ENCODE peak calls at places on chromosomes 4 and X, in five cellular contexts. One of them, this sample, is unnamed.

GRCh38 chrX:15073313-15073712 is 196.6 kb downstream of the ASB9 start:
- DNase-seq in right atrium auricular region: no peak
- DNase-seq in esophagus squamous epithelium: no peak
- DNase-seq in BE2C: peak; percentile 28
- DNase-seq in body of pancreas: no peak
- DNase-seq in this sample: no peak

GRCh38 chr4:138707746-138708145 is 307.8 kb upstream of the NOCT start:
- DNase-seq in right atrium auricular region: no peak
- DNase-seq in esophagus squamous epithelium: no peak
- DNase-seq in BE2C: no peak
- DNase-seq in body of pancreas: no peak
- DNase-seq in this sample: no peak

GRCh38 chr4:35516102-35516501 is 728.2 kb downstream of the ARAP2 start:
- DNase-seq in right atrium auricular region: no peak
- DNase-seq in esophagus squamous epithelium: no peak
- DNase-seq in BE2C: no peak
- DNase-seq in body of pancreas: no peak
- DNase-seq in this sample: no peak

GRCh38 chrX:135625995-135626394 is 87.4 kb upstream of the CT45A1 start:
- DNase-seq in right atrium auricular region: no peak
- DNase-seq in esophagus squamous epithelium: no peak
- DNase-seq in BE2C: peak; percentile 10
- DNase-seq in body of pancreas: no peak
- DNase-seq in this sample: peak; percentile 4

GRCh38 chrX:124347242-124347641 is 879 bp downstream of the SH2D1A start:
- DNase-seq in right atrium auricular region: no peak
- DNase-seq in esophagus squamous epithelium: no peak
- DNase-seq in BE2C: no peak
- DNase-seq in body of pancreas: no peak
- DNase-seq in this sample: peak; percentile 44

GRCh38 chr4:123871351-123871750 is 474.8 kb downstream of the SPRY1 start:
- DNase-seq in right atrium auricular region: no peak
- DNase-seq in esophagus squamous epithelium: no peak
- DNase-seq in BE2C: no peak
- DNase-seq in body of pancreas: no peak
- DNase-seq in this sample: no peak

GRCh38 chrX:352181-352580 is 33.6 kb upstream of the GTPBP6 start:
- DNase-seq in right atrium auricular region: no peak
- DNase-seq in esophagus squamous epithelium: no peak
- DNase-seq in BE2C: no peak
- DNase-seq in body of pancreas: no peak
- DNase-seq in this sample: no peak

GRCh38 chrX:46694549-46694948 is 64.4 kb downstream of the SLC9A7 start:
- DNase-seq in right atrium auricular region: no peak
- DNase-seq in esophagus squamous epithelium: no peak
- DNase-seq in BE2C: no peak
- DNase-seq in body of pancreas: no peak
- DNase-seq in this sample: no peak

GRCh38 chr4:117400039-117400835 is 314.9 kb upstream of the TRAM1L1 start:
- DNase-seq in right atrium auricular region: no peak
- DNase-seq in esophagus squamous epithelium: no peak
- DNase-seq in BE2C: no peak
- DNase-seq in body of pancreas: no peak
- DNase-seq in this sample: no peak

GRCh38 chrX:136200466-136200865 is 50.7 kb downstream of the MAP7D3 start:
- DNase-seq in right atrium auricular region: no peak
- DNase-seq in esophagus squamous epithelium: no peak
- DNase-seq in BE2C: no peak
- DNase-seq in body of pancreas: no peak
- DNase-seq in this sample: peak; percentile 11

GRCh38 chr4:102007959-102008425 is 217.5 kb downstream of the BANK1 start:
- DNase-seq in right atrium auricular region: no peak
- DNase-seq in esophagus squamous epithelium: no peak
- DNase-seq in BE2C: no peak
- DNase-seq in body of pancreas: no peak
- DNase-seq in this sample: no peak

GRCh38 chr4:33411182-33411581 is 2691.0 kb downstream of the PCDH7 start:
- DNase-seq in right atrium auricular region: no peak
- DNase-seq in esophagus squamous epithelium: no peak
- DNase-seq in BE2C: no peak
- DNase-seq in body of pancreas: no peak
- DNase-seq in this sample: no peak

GRCh38 chr4:110751991-110752390 is 129.1 kb upstream of the PITX2 start:
- DNase-seq in right atrium auricular region: no peak
- DNase-seq in esophagus squamous epithelium: no peak
- DNase-seq in BE2C: no peak
- DNase-seq in body of pancreas: no peak
- DNase-seq in this sample: no peak

GRCh38 chrX:43008356-43008755 is 230.4 kb upstream of the PPP1R2C start:
- DNase-seq in right atrium auricular region: no peak
- DNase-seq in esophagus squamous epithelium: no peak
- DNase-seq in BE2C: no peak
- DNase-seq in body of pancreas: no peak
- DNase-seq in this sample: no peak

GRCh38 chr4:74205559-74205958 is 47.6 kb downstream of the MTHFD2L start:
- DNase-seq in right atrium auricular region: no peak
- DNase-seq in esophagus squamous epithelium: no peak
- DNase-seq in BE2C: no peak
- DNase-seq in body of pancreas: no peak
- DNase-seq in this sample: no peak

GRCh38 chr4:53858744-53859143 is 205.7 kb downstream of the CHIC2 start:
- DNase-seq in right atrium auricular region: no peak
- DNase-seq in esophagus squamous epithelium: no peak
- DNase-seq in BE2C: no peak
- DNase-seq in body of pancreas: no peak
- DNase-seq in this sample: no peak

GRCh38 chr4:143207555-143207954 is 22.8 kb downstream of the USP38 start:
- DNase-seq in right atrium auricular region: no peak
- DNase-seq in esophagus squamous epithelium: no peak
- DNase-seq in BE2C: no peak
- DNase-seq in body of pancreas: no peak
- DNase-seq in this sample: no peak

GRCh38 chr4:177228599-177228998 is 81.1 kb upstream of the NEIL3 start:
- DNase-seq in right atrium auricular region: no peak
- DNase-seq in esophagus squamous epithelium: no peak
- DNase-seq in BE2C: no peak
- DNase-seq in body of pancreas: no peak
- DNase-seq in this sample: peak; percentile 74

GRCh38 chr4:7918981-7919380 is 20.7 kb downstream of the AFAP1 start:
- DNase-seq in right atrium auricular region: no peak
- DNase-seq in esophagus squamous epithelium: no peak
- DNase-seq in BE2C: no peak
- DNase-seq in body of pancreas: no peak
- DNase-seq in this sample: no peak

GRCh38 chrX:153728095-153728494 is 3.4 kb downstream of the ABCD1 start:
- DNase-seq in right atrium auricular region: no peak
- DNase-seq in esophagus squamous epithelium: no peak
- DNase-seq in BE2C: no peak
- DNase-seq in body of pancreas: no peak
- DNase-seq in this sample: no peak

GRCh38 chr4:7266525-7267292 is 74.4 kb downstream of the SORCS2 start:
- DNase-seq in right atrium auricular region: no peak
- DNase-seq in esophagus squamous epithelium: no peak
- DNase-seq in BE2C: no peak
- DNase-seq in body of pancreas: no peak
- DNase-seq in this sample: no peak

GRCh38 chrX:132127748-132128147 is at the start of gene FRMD7:
- DNase-seq in right atrium auricular region: no peak
- DNase-seq in esophagus squamous epithelium: no peak
- DNase-seq in BE2C: no peak
- DNase-seq in body of pancreas: peak; percentile 3
- DNase-seq in this sample: no peak

GRCh38 chr4:78648639-78649363 is 97.2 kb downstream of the ANXA3 start:
- DNase-seq in right atrium auricular region: no peak
- DNase-seq in esophagus squamous epithelium: no peak
- DNase-seq in BE2C: no peak
- DNase-seq in body of pancreas: no peak
- DNase-seq in this sample: no peak

GRCh38 chr4:17336524-17336941 is 175.4 kb downstream of the QDPR start:
- DNase-seq in right atrium auricular region: no peak
- DNase-seq in esophagus squamous epithelium: no peak
- DNase-seq in BE2C: no peak
- DNase-seq in body of pancreas: no peak
- DNase-seq in this sample: peak; percentile 79

GRCh38 chr4:164892018-164892417 is 15.0 kb downstream of the APELA start:
- DNase-seq in right atrium auricular region: no peak
- DNase-seq in esophagus squamous epithelium: no peak
- DNase-seq in BE2C: no peak
- DNase-seq in body of pancreas: no peak
- DNase-seq in this sample: no peak

GRCh38 chr4:8688041-8688907 is 95.7 kb downstream of the CPZ start:
- DNase-seq in right atrium auricular region: no peak
- DNase-seq in esophagus squamous epithelium: no peak
- DNase-seq in BE2C: peak; percentile 72
- DNase-seq in body of pancreas: peak; percentile 8
- DNase-seq in this sample: no peak

GRCh38 chr4:91113130-91113706 is 986.0 kb downstream of the CCSER1 start:
- DNase-seq in right atrium auricular region: no peak
- DNase-seq in esophagus squamous epithelium: no peak
- DNase-seq in BE2C: no peak
- DNase-seq in body of pancreas: no peak
- DNase-seq in this sample: no peak

GRCh38 chr4:99811850-99812249 is 4.8 kb upstream of the DAPP1 start:
- DNase-seq in right atrium auricular region: no peak
- DNase-seq in esophagus squamous epithelium: no peak
- DNase-seq in BE2C: peak; percentile 39
- DNase-seq in body of pancreas: peak; percentile 49
- DNase-seq in this sample: no peak

DNA sequence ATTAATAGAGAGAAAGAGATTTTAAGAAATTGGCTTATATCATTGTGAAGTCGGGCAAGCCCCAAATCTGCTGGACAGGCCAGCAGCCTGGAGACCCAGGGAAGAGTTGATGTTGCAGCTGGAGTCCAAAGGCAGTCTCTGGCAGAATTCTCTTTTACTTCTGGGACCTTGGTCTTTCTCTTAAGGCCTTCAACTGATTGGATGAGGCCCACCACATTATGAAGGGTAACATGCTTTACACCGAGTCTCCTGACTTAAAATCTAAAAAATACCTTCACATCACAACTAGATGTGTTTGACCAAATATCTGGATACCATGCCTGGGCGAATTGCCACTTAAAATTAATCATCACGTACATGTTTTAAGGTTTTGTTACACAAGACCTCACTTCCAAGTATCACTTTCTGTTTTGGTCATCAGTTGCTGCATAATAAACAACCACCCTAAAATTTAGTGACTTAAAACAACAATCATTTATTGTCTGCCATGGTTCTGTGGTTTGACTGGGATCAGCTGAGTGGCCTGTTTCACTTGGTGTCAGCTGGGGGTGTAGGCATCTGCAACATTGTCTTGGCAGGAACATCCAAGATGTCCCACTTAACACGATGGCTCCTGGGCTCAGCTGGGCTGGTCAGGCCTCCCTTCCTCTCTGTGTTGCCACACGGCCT is 3.4 kb downstream of the CD38 start:
- DNase-seq in right atrium auricular region: no peak
- DNase-seq in esophagus squamous epithelium: no peak
- DNase-seq in BE2C: no peak
- DNase-seq in body of pancreas: no peak
- DNase-seq in this sample: no peak
- H3K4me3 ChIP-seq in right atrium auricular region: no peak overlapping the region
- H3K4me3 ChIP-seq in esophagus squamous epithelium: no peak overlapping the region
- H3K4me3 ChIP-seq in BE2C: no peak overlapping the region
- H3K4me3 ChIP-seq in body of pancreas: no peak overlapping the region
- H3K4me3 ChIP-seq in this sample: peak overlapping the region; percentile 77

GRCh38 chr4:144663852-144664488 is 18.0 kb downstream of the HHIP start:
- DNase-seq in right atrium auricular region: no peak
- DNase-seq in esophagus squamous epithelium: no peak
- DNase-seq in BE2C: no peak
- DNase-seq in body of pancreas: no peak
- DNase-seq in this sample: peak; percentile 38

GRCh38 chr4:144666539-144667175 is 20.7 kb downstream of the HHIP start:
- DNase-seq in right atrium auricular region: no peak
- DNase-seq in esophagus squamous epithelium: no peak
- DNase-seq in BE2C: no peak
- DNase-seq in body of pancreas: no peak
- DNase-seq in this sample: no peak

GRCh38 chr4:144670776-144671175 is 24.8 kb downstream of the HHIP start:
- DNase-seq in right atrium auricular region: no peak
- DNase-seq in esophagus squamous epithelium: no peak
- DNase-seq in BE2C: no peak
- DNase-seq in body of pancreas: no peak
- DNase-seq in this sample: no peak

GRCh38 chr4:144667500-144667899 is 21.5 kb downstream of the HHIP start:
- DNase-seq in right atrium auricular region: no peak
- DNase-seq in esophagus squamous epithelium: no peak
- DNase-seq in BE2C: no peak
- DNase-seq in body of pancreas: no peak
- DNase-seq in this sample: no peak
- H3K4me1 ChIP-seq in right atrium auricular region: no peaks in the 10 kb centered on the region
- H3K4me1 ChIP-seq in esophagus squamous epithelium: no peaks in the 10 kb centered on the region
- H3K4me1 ChIP-seq in BE2C: no peaks in the 10 kb centered on the region
- H3K4me1 ChIP-seq in body of pancreas: no peaks in the 10 kb centered on the region
- H3K4me1 ChIP-seq in this sample: peaks cover 42% of the 10 kb centered on the region

DNA sequence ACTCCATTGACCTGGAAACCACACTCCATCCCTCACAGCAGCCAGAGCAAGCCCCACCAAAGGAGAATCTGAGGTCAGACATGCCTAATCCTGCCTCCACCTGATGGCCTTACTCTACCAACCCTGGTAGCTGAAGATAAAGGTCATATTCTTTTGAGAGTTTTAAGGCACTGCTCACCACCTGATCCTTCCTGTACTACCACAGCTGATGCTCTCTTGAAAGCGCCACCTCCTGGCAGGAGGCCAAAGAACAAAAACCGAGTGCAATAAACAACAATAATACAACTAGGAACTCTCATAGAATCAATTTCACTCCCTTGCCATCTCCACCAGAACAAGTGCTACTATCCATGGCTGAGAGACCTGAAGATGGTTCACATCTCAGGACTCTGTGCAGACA is 301.6 kb downstream of the NAF1 start:
- DNase-seq in right atrium auricular region: no peak
- DNase-seq in esophagus squamous epithelium: no peak
- DNase-seq in BE2C: peak; percentile 5
- DNase-seq in body of pancreas: no peak
- DNase-seq in this sample: no peak
- TF ChIP-seq CTCF in right atrium auricular region: no peak
- TF ChIP-seq CTCF in esophagus squamous epithelium: no peak
- TF ChIP-seq CTCF in BE2C: no peak
- TF ChIP-seq CTCF in body of pancreas: no peak
- TF ChIP-seq CTCF in this sample: peak; percentile 12

GRCh38 chr4:56466910-56467283 is 520 bp upstream of the SRP72 start:
- DNase-seq in right atrium auricular region: no peak
- DNase-seq in esophagus squamous epithelium: no peak
- DNase-seq in BE2C: no peak
- DNase-seq in body of pancreas: no peak
- DNase-seq in this sample: no peak

GRCh38 chr4:56464581-56464980 is 2.8 kb upstream of the SRP72 start:
- DNase-seq in right atrium auricular region: no peak
- DNase-seq in esophagus squamous epithelium: no peak
- DNase-seq in BE2C: no peak
- DNase-seq in body of pancreas: no peak
- DNase-seq in this sample: no peak

GRCh38 chr4:56467284-56468096 is at the start of gene SRP72:
- DNase-seq in right atrium auricular region: peak; percentile 86
- DNase-seq in esophagus squamous epithelium: peak; percentile 53
- DNase-seq in BE2C: peak; percentile 90
- DNase-seq in body of pancreas: peak; percentile 91
- DNase-seq in this sample: peak; percentile 89

GRCh38 chr4:56463711-56464110 is 3.7 kb upstream of the SRP72 start:
- DNase-seq in right atrium auricular region: no peak
- DNase-seq in esophagus squamous epithelium: no peak
- DNase-seq in BE2C: no peak
- DNase-seq in body of pancreas: no peak
- DNase-seq in this sample: no peak

GRCh38 chr4:56465599-56466295 is 1.7 kb upstream of the SRP72 start:
- DNase-seq in right atrium auricular region: no peak
- DNase-seq in esophagus squamous epithelium: no peak
- DNase-seq in BE2C: no peak
- DNase-seq in body of pancreas: no peak
- DNase-seq in this sample: no peak
- H3K4me3 ChIP-seq in right atrium auricular region: peak overlapping the region; percentile 100
- H3K4me3 ChIP-seq in esophagus squamous epithelium: peak overlapping the region; percentile 77
- H3K4me3 ChIP-seq in BE2C: peak overlapping the region; percentile 70
- H3K4me3 ChIP-seq in body of pancreas: no peak overlapping the region
- H3K4me3 ChIP-seq in this sample: peak overlapping the region; percentile 87